ENCODE peak calls at places on chromosome 7, in five cellular contexts. L is cardiac fibroblast, R is mammary epithelial cell, Y is left lung, V is skeletal muscle cell. F is an unnamed sample.

GRCh38 chr7:16926283-16926682 is 44.5 kb upstream of the AGR3 start:
- DNase-seq in V (no peak), R (peak; percentile 23), L (peak; percentile 75), Y (no peak), F (peak; percentile 67)

GRCh38 chr7:159128767-159129166 is 15.9 kb downstream of the VIPR2 start:
- DNase-seq in L (no peak), V (no peak), Y (no peak), R (no peak), F (no peak)

GRCh38 chr7:128915841-128916642 is 5.5 kb upstream of the KCP start:
- DNase-seq in L (no peak), Y (no peak), V (no peak), R (no peak), F (no peak)

GRCh38 chr7:83947260-83947659 is 247.3 kb downstream of the SEMA3A start:
- DNase-seq in V (no peak), Y (no peak), R (peak; percentile 10), L (peak; percentile 7), F (no peak)

GRCh38 chr7:2730846-2731770 is 43.1 kb downstream of the AMZ1 start:
- DNase-seq in R (no peak), V (no peak), L (no peak), Y (peak; percentile 72), F (no peak)

GRCh38 chr7:2639994-2640830 is 8.4 kb downstream of the TTYH3 start:
- DNase-seq in R (peak; percentile 34), L (no peak), V (no peak), Y (no peak), F (no peak)

GRCh38 chr7:112414855-112415490 is 35.3 kb upstream of the IFRD1 start:
- DNase-seq in V (no peak), R (peak; percentile 30), Y (no peak), L (peak; percentile 65), F (no peak)

GRCh38 chr7:107528461-107528860 is 35.3 kb downstream of the COG5 start:
- DNase-seq in L (peak; percentile 33), R (peak; percentile 60), Y (no peak), V (peak; percentile 24), F (peak; percentile 73)

GRCh38 chr7:91718071-91718470 is 162.4 kb downstream of the MTERF1 start:
- DNase-seq in Y (no peak), V (peak; percentile 16), R (peak; percentile 34), L (peak; percentile 8), F (no peak)

GRCh38 chr7:137682596-137682995 is 164.2 kb downstream of the DGKI start:
- DNase-seq in Y (no peak), V (peak; percentile 68), L (peak; percentile 58), R (peak; percentile 69), F (peak; percentile 95)

GRCh38 chr7:94044806-94045205 is 40.7 kb upstream of the BET1 start:
- DNase-seq in R (no peak), L (no peak), V (no peak), Y (no peak), F (no peak)

GRCh38 chr7:137093198-137093597 is 224.7 kb downstream of the CHRM2 start:
- DNase-seq in Y (no peak), L (no peak), V (no peak), R (no peak), F (no peak)

GRCh38 chr7:11835260-11835659 is 3.3 kb upstream of the THSD7A start:
- DNase-seq in L (peak; percentile 23), V (no peak), R (no peak), Y (no peak), F (no peak)

GRCh38 chr7:48786951-48787350 is 137.4 kb upstream of the CDC14C start:
- DNase-seq in V (no peak), L (no peak), Y (no peak), R (no peak), F (no peak)

GRCh38 chr7:154867068-154867467 is 135.9 kb downstream of the PAXIP1 start:
- DNase-seq in L (no peak), V (no peak), R (no peak), Y (no peak), F (no peak)

GRCh38 chr7:31114593-31115343 is 62.7 kb downstream of the ADCYAP1R1 start:
- DNase-seq in V (no peak), Y (no peak), L (peak; percentile 51), R (peak; percentile 25), F (peak; percentile 28)

GRCh38 chr7:47210283-47210854 is 371.5 kb downstream of the TNS3 start:
- DNase-seq in V (no peak), Y (no peak), R (no peak), L (no peak), F (no peak)

GRCh38 chr7:149210551-149210950 is 15.2 kb downstream of the ZNF282 start:
- DNase-seq in Y (no peak), L (no peak), R (no peak), V (no peak), F (no peak)

GRCh38 chr7:93228302-93228701 is 2.0 kb upstream of the HEPACAM2 start:
- DNase-seq in Y (no peak), L (peak; percentile 79), V (peak; percentile 16), R (peak; percentile 51), F (peak; percentile 66)

GRCh38 chr7:134254311-134254710 is 62.4 kb downstream of the SLC35B4 start:
- DNase-seq in V (no peak), R (no peak), Y (no peak), L (peak; percentile 2), F (peak; percentile 1)

GRCh38 chr7:519429-519973 is at the start of gene PDGFA:
- DNase-seq in Y (no peak), L (peak; percentile 66), R (peak; percentile 55), V (no peak), F (peak; percentile 57)

GRCh38 chr7:110911632-110912031 is 179.3 kb upstream of the LRRN3 start:
- DNase-seq in Y (no peak), R (no peak), L (no peak), V (no peak), F (no peak)

GRCh38 chr7:130982160-130982638 is 248.2 kb upstream of the KLF14 start:
- DNase-seq in R (peak; percentile 59), Y (no peak), L (peak; percentile 55), V (no peak), F (peak; percentile 41)

GRCh38 chr7:74467876-74468275 is 14.2 kb downstream of the GTF2IRD1 start:
- DNase-seq in V (no peak), R (no peak), L (no peak), Y (no peak), F (no peak)

GRCh38 chr7:74464931-74465906 is 11.5 kb downstream of the GTF2IRD1 start:
- DNase-seq in V (no peak), L (no peak), Y (no peak), R (no peak), F (no peak)

GRCh38 chr7:74466196-74466813 is 12.6 kb downstream of the GTF2IRD1 start:
- DNase-seq in R (no peak), L (no peak), V (no peak), Y (no peak), F (no peak)

GRCh38 chr7:74461970-74462706 is 8.4 kb downstream of the GTF2IRD1 start:
- DNase-seq in Y (no peak), R (no peak), L (no peak), V (no peak), F (no peak)

DNA sequence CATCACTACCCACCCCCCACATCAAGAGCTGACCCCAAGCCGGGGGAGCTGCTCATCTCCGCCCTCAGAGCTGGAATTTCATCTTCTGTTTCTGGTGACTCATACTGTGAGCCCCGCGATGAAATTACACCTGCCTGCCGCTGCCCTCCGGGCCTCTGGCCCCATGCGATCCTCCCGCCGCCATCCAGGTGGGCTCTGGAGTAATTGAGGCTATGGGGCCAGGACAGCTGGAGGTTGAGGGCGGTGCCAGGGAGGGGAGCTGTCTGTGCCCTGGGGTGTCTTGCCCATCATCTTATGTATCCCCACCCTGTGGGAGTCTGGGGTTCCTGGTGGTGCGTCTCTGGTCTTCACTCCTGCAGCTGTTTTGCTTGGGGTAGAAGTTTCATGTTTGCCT is 9.0 kb downstream of the GTF2IRD1 start:
- DNase-seq in R (no peak), L (no peak), V (no peak), Y (no peak), F (no peak)
- H3K4me3 ChIP-seq in R (no peak overlapping the region), L (no peak overlapping the region), V (no peak overlapping the region), Y (no peak overlapping the region), F (no peak overlapping the region)

DNA sequence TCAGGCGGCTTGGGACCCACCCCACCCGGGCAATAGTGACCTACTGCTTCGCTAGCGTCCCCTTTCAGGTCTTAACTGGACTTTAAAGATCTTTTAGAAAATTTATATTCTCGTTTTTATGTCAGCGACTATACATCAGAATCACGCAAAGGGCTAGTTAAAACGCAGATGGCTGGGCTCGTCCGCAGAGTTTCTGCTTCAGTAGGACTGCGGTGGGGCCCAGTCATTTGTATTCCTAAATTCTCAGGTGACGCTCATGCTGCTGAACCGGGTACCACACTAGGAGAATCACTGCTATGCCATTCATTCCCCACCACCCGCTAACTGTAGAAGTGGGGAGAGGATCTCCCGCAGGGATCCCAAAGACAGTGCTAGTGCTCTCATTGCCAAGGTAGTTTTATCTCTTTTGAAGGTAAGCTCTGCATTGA is 12.0 kb upstream of the SP8 start:
- DNase-seq in V (no peak), Y (no peak), L (no peak), R (no peak), F (no peak)
- H3K4me3 ChIP-seq in V (peak overlapping the region; percentile 50), Y (peak overlapping the region; percentile 27), L (no peak overlapping the region), R (peak overlapping the region; percentile 61), F (no peak overlapping the region)

GRCh38 chr7:99099499-99100077 is 44.3 kb downstream of the SMURF1 start:
- DNase-seq in R (no peak), L (peak; percentile 41), V (no peak), Y (no peak), F (peak; percentile 44)
- H3K4me3 ChIP-seq in R (no peak overlapping the region), L (no peak overlapping the region), V (no peak overlapping the region), Y (no peak overlapping the region), F (no peak overlapping the region)

GRCh38 chr7:80591654-80592053 is 46.8 kb upstream of the CD36 start:
- DNase-seq in L (no peak), Y (no peak), V (no peak), R (no peak), F (no peak)

GRCh38 chr7:80589561-80590083 is 48.8 kb upstream of the CD36 start:
- DNase-seq in V (no peak), R (no peak), Y (no peak), L (no peak), F (no peak)

GRCh38 chr7:80584778-80585177 is 53.7 kb upstream of the CD36 start:
- DNase-seq in R (peak; percentile 75), L (peak; percentile 87), Y (no peak), V (peak; percentile 76), F (peak; percentile 43)

GRCh38 chr7:80587538-80587937 is 50.9 kb upstream of the CD36 start:
- DNase-seq in L (no peak), Y (no peak), V (no peak), R (no peak), F (no peak)

GRCh38 chr7:80588591-80588990 is 49.9 kb upstream of the CD36 start:
- DNase-seq in R (no peak), L (peak; percentile 10), Y (no peak), V (peak; percentile 18), F (peak; percentile 37)
- H3K4me3 ChIP-seq in R (no peak overlapping the region), L (no peak overlapping the region), Y (no peak overlapping the region), V (no peak overlapping the region), F (no peak overlapping the region)